ENCODE peak calls at places on chromosome 13, in six cellular contexts. G, E, F, X, N and S are unnamed samples.

GRCh38 chr13:20924758-20925394 is 22.3 kb upstream of the XPO4 start:
- DNase-seq in G (peak; percentile 64), E (peak; percentile 72), F (peak; percentile 59), X (peak; percentile 94), N (no peak), S (peak; percentile 94)

GRCh38 chr13:54078271-54078670 is 1049.7 kb downstream of the OLFM4 start:
- DNase-seq in G (no peak), E (no peak), F (no peak), X (no peak), N (no peak), S (no peak)

GRCh38 chr13:99528547-99528946 is 27.3 kb downstream of the TM9SF2 start:
- DNase-seq in G (no peak), E (no peak), F (no peak), X (no peak), N (no peak), S (no peak)

GRCh38 chr13:113298001-113298945 is 1.2 kb downstream of the LAMP1 start:
- DNase-seq in G (no peak), E (no peak), F (no peak), X (no peak), N (no peak), S (peak; percentile 60)

GRCh38 chr13:110716235-110716505 is 2.7 kb downstream of the ING1 start:
- DNase-seq in G (no peak), E (no peak), F (no peak), X (peak; percentile 72), N (no peak), S (peak; percentile 72)

GRCh38 chr13:41694902-41695301 is 237.6 kb downstream of the RGCC start:
- DNase-seq in G (no peak), E (no peak), F (no peak), X (peak; percentile 55), N (no peak), S (peak; percentile 97)

GRCh38 chr13:103282571-103283450 is 216.6 kb upstream of the SLC10A2 start:
- DNase-seq in G (no peak), E (no peak), F (no peak), X (no peak), N (no peak), S (peak; percentile 92)

GRCh38 chr13:20588529-20589110 is 21.7 kb downstream of the IFT88 start:
- DNase-seq in G (no peak), E (no peak), F (no peak), X (no peak), N (no peak), S (peak; percentile 17)

GRCh38 chr13:107192289-107192688 is 624.4 kb upstream of the ARGLU1 start:
- DNase-seq in G (no peak), E (no peak), F (no peak), X (no peak), N (no peak), S (no peak)

GRCh38 chr13:35720690-35721554 is 244.4 kb upstream of the MAB21L1 start:
- DNase-seq in G (no peak), E (peak; percentile 20), F (peak; percentile 9), X (peak; percentile 27), N (peak; percentile 35), S (peak; percentile 83)

GRCh38 chr13:57633141-57633949 is 1.8 kb downstream of the PCDH17 start:
- DNase-seq in G (no peak), E (no peak), F (no peak), X (peak; percentile 12), N (no peak), S (no peak)

GRCh38 chr13:92260363-92260762 is 861.9 kb downstream of the GPC5 start:
- DNase-seq in G (no peak), E (no peak), F (no peak), X (no peak), N (no peak), S (no peak)

GRCh38 chr13:76944457-76944856 is 3.9 kb upstream of the ACOD1 start:
- DNase-seq in G (no peak), E (no peak), F (no peak), X (no peak), N (no peak), S (peak; percentile 82)

GRCh38 chr13:72023895-72024294 is 156.9 kb upstream of the DACH1 start:
- DNase-seq in G (no peak), E (no peak), F (no peak), X (no peak), N (no peak), S (no peak)

GRCh38 chr13:103557878-103558277 is 491.7 kb upstream of the SLC10A2 start:
- DNase-seq in G (no peak), E (no peak), F (no peak), X (no peak), N (no peak), S (no peak)

DNA sequence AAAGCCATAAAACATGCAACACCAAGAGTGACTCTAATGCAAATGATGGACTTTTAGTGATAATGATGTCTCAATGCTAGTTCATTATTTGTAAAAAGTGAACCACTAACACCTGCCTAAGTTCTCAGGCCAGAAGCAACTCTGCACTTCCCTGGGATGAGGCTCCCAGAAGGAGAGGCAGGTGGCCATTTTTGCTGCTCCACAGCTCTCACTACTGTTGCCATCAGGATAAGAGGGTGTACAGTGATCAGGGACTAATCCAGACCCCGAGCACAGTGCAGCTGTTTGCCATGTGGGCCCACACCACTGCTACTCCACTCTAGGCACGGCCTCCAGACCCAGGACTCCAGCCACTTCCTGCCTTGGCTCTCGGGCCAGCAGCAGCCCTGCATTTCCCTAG is 828.3 kb upstream of the MIR17HG start:
- DNase-seq in G (no peak), E (no peak), F (no peak), X (no peak), N (no peak), S (no peak)
- H3K4me1 ChIP-seq in G (no peaks in the 10 kb centered on the region), E (no peaks in the 10 kb centered on the region), F (no peaks in the 10 kb centered on the region), X (no peaks in the 10 kb centered on the region), N (no peaks in the 10 kb centered on the region), S (no peaks in the 10 kb centered on the region)

GRCh38 chr13:23801141-23801540 is 88.1 kb downstream of the MIPEP start:
- DNase-seq in G (no peak), E (no peak), F (no peak), X (no peak), N (no peak), S (no peak)
- H3K36me3 ChIP-seq in G (no peaks in the 10 kb centered on the region), E (no peaks in the 10 kb centered on the region), F (peaks cover 6% of the 10 kb centered on the region), X (peaks cover 5% of the 10 kb centered on the region), N (no peaks in the 10 kb centered on the region), S (no peaks in the 10 kb centered on the region)

GRCh38 chr13:40271931-40272775 is 394.3 kb downstream of the FOXO1 start:
- DNase-seq in G (no peak), E (no peak), F (no peak), X (peak; percentile 69), N (no peak), S (peak; percentile 9)

GRCh38 chr13:40272776-40273139 is 393.7 kb downstream of the FOXO1 start:
- DNase-seq in G (no peak), E (no peak), F (no peak), X (no peak), N (no peak), S (no peak)

GRCh38 chr13:40273173-40274000 is 393.1 kb downstream of the FOXO1 start:
- DNase-seq in G (no peak), E (no peak), F (no peak), X (no peak), N (no peak), S (no peak)

GRCh38 chr13:40269086-40269485 is 397.4 kb downstream of the FOXO1 start:
- DNase-seq in G (no peak), E (no peak), F (no peak), X (no peak), N (no peak), S (no peak)

GRCh38 chr13:40271511-40271910 is 394.9 kb downstream of the FOXO1 start:
- DNase-seq in G (no peak), E (peak; percentile 21), F (no peak), X (peak; percentile 33), N (no peak), S (no peak)
- H3K4me3 ChIP-seq in G (no peak overlapping the region), E (no peak overlapping the region), F (no peak overlapping the region), X (no peak overlapping the region), N (no peak overlapping the region), S (peak overlapping the region; percentile 31)

GRCh38 chr13:33110386-33110712 is 94.1 kb downstream of the KL start:
- DNase-seq in G (no peak), E (no peak), F (no peak), X (no peak), N (no peak), S (no peak)
- H3K4me1 ChIP-seq in G (no peaks in the 10 kb centered on the region), E (peaks cover 34% of the 10 kb centered on the region), F (no peaks in the 10 kb centered on the region), X (no peaks in the 10 kb centered on the region), N (no peaks in the 10 kb centered on the region), S (peaks cover 42% of the 10 kb centered on the region)

GRCh38 chr13:30647824-30648521 is 30.3 kb downstream of the USPL1 start:
- DNase-seq in G (no peak), E (no peak), F (no peak), X (no peak), N (no peak), S (no peak)
- H3K36me3 ChIP-seq in G (peaks cover 40% of the 10 kb centered on the region), E (peaks cover 68% of the 10 kb centered on the region), F (peaks cover 32% of the 10 kb centered on the region), X (peaks cover 29% of the 10 kb centered on the region), N (no peaks in the 10 kb centered on the region), S (peaks cover 71% of the 10 kb centered on the region)

GRCh38 chr13:98307392-98307743 is 130.3 kb upstream of the RNF113B start:
- DNase-seq in G (no peak), E (no peak), F (no peak), X (peak; percentile 34), N (no peak), S (no peak)
- H3K4me3 ChIP-seq in G (no peak overlapping the region), E (no peak overlapping the region), F (no peak overlapping the region), X (no peak overlapping the region), N (no peak overlapping the region), S (no peak overlapping the region)

GRCh38 chr13:89029062-89029461 is 1357.9 kb downstream of the SLITRK5 start:
- DNase-seq in G (no peak), E (no peak), F (no peak), X (no peak), N (no peak), S (no peak)

GRCh38 chr13:89034015-89034414 is 1362.8 kb downstream of the SLITRK5 start:
- DNase-seq in G (no peak), E (no peak), F (no peak), X (no peak), N (no peak), S (no peak)
- H3K4me1 ChIP-seq in G (no peaks in the 10 kb centered on the region), E (no peaks in the 10 kb centered on the region), F (no peaks in the 10 kb centered on the region), X (no peaks in the 10 kb centered on the region), N (no peaks in the 10 kb centered on the region), S (no peaks in the 10 kb centered on the region)

DNA sequence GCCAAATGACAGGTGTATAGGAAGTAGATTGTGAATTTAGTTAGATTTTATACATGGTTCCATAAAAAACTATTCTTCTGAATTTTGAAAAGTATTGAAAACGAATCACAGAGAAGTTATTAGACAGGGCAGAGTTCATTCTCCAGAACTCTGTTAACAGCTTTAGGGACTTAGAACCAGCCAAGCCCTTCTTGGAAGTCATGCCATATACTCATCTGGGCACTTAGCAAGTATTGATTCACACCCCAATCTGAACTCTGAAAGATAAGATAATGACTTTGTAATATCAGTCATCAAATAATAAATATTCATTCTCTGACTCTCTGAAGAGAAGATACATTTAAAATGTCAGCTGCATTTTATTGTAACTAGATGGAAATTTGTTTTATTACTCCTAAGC is 43.9 kb upstream of the ITM2B start:
- DNase-seq in G (no peak), E (no peak), F (no peak), X (no peak), N (no peak), S (no peak)
- H3K36me3 ChIP-seq in G (no peaks in the 10 kb centered on the region), E (no peaks in the 10 kb centered on the region), F (no peaks in the 10 kb centered on the region), X (no peaks in the 10 kb centered on the region), N (no peaks in the 10 kb centered on the region), S (no peaks in the 10 kb centered on the region)

DNA sequence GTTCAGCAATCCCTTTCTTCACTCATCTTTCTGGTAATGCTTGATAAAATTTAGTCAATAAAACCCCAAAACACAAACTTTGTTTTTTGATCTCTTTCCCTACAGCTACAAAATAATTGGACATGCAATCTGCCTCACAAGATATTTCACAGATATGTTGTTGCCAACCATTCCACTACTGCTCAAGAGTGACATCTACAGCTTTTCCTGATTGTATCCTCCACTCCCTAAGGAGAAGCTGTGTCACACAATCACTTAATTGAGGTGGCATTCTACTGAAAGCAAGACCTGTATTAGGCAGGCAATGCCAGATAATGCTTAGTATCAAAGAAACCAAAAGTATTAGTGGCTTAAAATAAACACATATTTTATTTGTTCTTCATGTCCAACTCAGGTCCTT is 1646.2 kb upstream of the SPRY2 start:
- DNase-seq in G (no peak), E (no peak), F (no peak), X (no peak), N (no peak), S (peak; percentile 12)
- H3K4me3 ChIP-seq in G (no peak overlapping the region), E (no peak overlapping the region), F (no peak overlapping the region), X (no peak overlapping the region), N (no peak overlapping the region), S (no peak overlapping the region)